ENCODE peak calls at places on chromosomes 1 and 21, in eight cellular contexts. L is AG09309, Y is cardiac fibroblast, M is prostate gland, N is MM.1S, C is HL-60, G is SJSA1, T is mucosa of descending colon. D is an unnamed sample.

GRCh38 chr1:98090351-98090750 is 169.5 kb upstream of the DPYD start:
- DNase-seq in L (no peak), Y (no peak), M (no peak), N (no peak), C (no peak), G (no peak), T (no peak), D (peak)

GRCh38 chr1:5495596-5496410 is 496.4 kb downstream of the NPHP4 start:
- DNase-seq in L (no peak), Y (no peak), M (no peak), N (no peak), C (no peak), G (no peak), T (no peak), D (no peak)

GRCh38 chr1:3028531-3029282 is 7.4 kb downstream of the ACTRT2 start:
- DNase-seq in L (no peak), Y (no peak), M (no peak), N (no peak), C (no peak), G (no peak), T (no peak), D (no peak)

GRCh38 chr1:9629445-9630201 is 21.9 kb upstream of the PIK3CD start:
- DNase-seq in L (no peak), Y (no peak), M (no peak), N (no peak), C (peak), G (no peak), T (peak), D (no peak)

GRCh38 chr1:233233508-233234040 is 62.0 kb downstream of the PCNX2 start:
- DNase-seq in L (no peak), Y (no peak), M (no peak), N (no peak), C (no peak), G (no peak), T (no peak), D (no peak)

GRCh38 chr1:233675893-233676292 is 62.0 kb downstream of the KCNK1 start:
- DNase-seq in L (no peak), Y (no peak), M (no peak), N (peak), C (no peak), G (no peak), T (no peak), D (no peak)

GRCh38 chr1:11594222-11594621 is 60.0 kb downstream of the FBXO2 start:
- DNase-seq in L (peak), Y (peak), M (no peak), N (no peak), C (no peak), G (no peak), T (no peak), D (peak)

GRCh38 chr1:108000620-108001105 is 35.7 kb upstream of the VAV3 start:
- DNase-seq in L (no peak), Y (peak), M (peak), N (no peak), C (no peak), G (peak), T (peak), D (peak)

GRCh38 chr1:165112260-165112659 is 244.3 kb downstream of the LMX1A start:
- DNase-seq in L (no peak), Y (no peak), M (no peak), N (no peak), C (no peak), G (no peak), T (no peak), D (no peak)

GRCh38 chr1:34928865-34929496 is 469 bp downstream of the DLGAP3 start:
- DNase-seq in L (no peak), Y (no peak), M (no peak), N (no peak), C (no peak), G (peak), T (no peak), D (no peak)
- H3K4me3 ChIP-seq in L (no peak), Y (no peak), M (peak), N (no peak), C (no peak), G (peak), T (no peak), D (peak)

DNA sequence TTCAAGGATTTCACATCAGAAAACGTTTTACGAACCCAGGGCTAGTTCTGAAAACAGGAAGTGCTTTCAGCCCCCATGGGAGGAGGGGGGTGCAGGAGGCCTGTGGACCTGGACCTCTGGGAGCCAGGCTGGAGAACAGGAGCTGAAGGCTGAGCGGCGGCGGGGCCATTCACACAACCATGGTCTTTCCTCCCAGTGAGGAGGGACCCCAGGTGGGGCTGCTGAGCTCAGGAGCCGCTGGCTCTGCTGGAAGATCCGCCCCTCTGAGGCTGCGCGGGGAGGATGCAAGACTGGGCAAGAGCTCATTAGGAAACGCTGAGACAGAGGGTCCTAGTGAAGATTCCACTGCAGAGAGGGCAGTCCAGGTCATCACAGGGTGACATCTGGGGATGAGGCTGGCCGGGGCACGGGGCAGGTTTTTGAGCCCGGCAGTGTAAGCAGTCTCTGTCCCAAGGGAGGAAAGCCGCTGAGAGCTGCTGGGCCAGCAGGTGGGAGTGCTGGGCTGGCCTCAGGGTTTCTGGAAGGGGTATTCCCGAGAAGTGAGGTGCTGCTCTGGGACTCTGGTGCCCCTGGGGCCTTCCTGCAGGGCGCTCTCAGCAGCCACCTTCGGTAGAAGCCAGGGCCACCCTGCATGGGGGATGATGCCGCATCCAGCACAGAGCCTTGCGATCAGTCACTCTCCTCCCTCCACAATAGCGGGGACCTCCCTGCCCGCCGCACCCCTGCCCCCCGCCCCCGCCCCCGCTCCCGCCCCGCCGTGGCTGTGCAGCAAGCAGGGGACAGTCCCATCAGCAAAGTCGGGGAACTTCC is 7.5 kb downstream of the MX2 start:
- DNase-seq in L (no peak), Y (peak), M (no peak), N (no peak), C (peak), G (no peak), T (no peak), D (no peak)
- H3K4me3 ChIP-seq in L (no peak), Y (no peak), M (peak), N (no peak), C (no peak), G (no peak), T (no peak), D (no peak)

DNA sequence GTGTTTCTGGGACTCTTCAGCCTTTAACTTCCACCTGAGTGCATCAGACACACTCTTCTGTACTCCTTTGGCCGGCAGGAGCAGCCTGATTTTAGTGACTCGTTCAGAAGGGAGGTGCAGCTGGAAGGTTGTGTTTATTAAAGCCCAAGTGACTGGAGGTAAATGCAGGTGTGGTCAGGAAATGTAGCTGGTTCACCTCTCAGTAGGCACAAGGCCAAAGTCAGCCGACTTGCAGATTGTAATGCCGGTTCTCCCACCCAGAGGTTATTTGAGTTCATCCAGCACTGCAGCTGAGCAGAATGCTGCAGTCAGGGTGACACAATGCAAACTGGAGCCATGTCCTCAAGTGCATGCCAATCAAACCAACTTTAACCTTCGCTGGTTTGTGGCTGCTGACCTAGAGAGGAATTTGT is 91.5 kb downstream of the SPATA46 start:
- DNase-seq in L (no peak), Y (no peak), M (peak), N (peak), C (no peak), G (no peak), T (peak), D (no peak)
- H3K4me3 ChIP-seq in L (no peak), Y (no peak), M (no peak), N (peak), C (no peak), G (no peak), T (no peak), D (no peak)

DNA sequence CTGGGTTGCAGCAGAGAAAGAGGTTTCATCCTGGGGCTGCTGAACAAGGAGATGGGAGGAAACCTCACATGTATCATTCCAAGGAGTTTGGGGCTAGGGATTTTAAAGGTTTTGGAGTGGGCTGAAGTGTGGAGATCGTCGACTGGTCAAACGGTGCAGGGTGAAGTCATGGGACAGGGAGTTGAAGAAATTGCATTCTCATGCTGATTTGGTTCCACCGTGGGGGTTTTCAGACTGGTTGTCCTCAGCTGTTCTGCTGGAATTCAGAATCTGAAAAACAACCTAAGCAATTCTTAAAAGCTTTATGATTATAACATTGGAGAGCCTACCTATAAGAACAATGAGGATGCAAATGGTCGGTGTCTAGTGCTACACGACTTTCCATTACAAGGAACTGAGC is 242.8 kb downstream of the TM2D1 start:
- DNase-seq in L (no peak), Y (no peak), M (no peak), N (no peak), C (no peak), G (no peak), T (no peak), D (no peak)
- H3K4me3 ChIP-seq in L (no peak), Y (no peak), M (no peak), N (no peak), C (no peak), G (no peak), T (no peak), D (no peak)

GRCh38 chr1:36768486-36769178 is 265.7 kb downstream of the GRIK3 start:
- DNase-seq in L (no peak), Y (no peak), M (no peak), N (no peak), C (no peak), G (no peak), T (no peak), D (no peak)
- H3K4me3 ChIP-seq in L (no peak), Y (no peak), M (no peak), N (no peak), C (no peak), G (no peak), T (no peak), D (no peak)